ENCODE peak calls at places on chromosomes 13 and 19, in four cellular contexts. C is HL-60, M is GM12878, L is K562. Z is an unnamed sample.

GRCh38 chr19:30447276-30447870 is 75.2 kb downstream of the ZNF536 start:
- DNase-seq in C (no peak), M (no peak), L (no peak), Z (no peak)

GRCh38 chr13:40132249-40132648 is 476.8 kb downstream of the COG6 start:
- DNase-seq in L (no peak), M (no peak), C (no peak), Z (no peak)

GRCh38 chr13:29379281-29379680 is 216.2 kb downstream of the SLC7A1 start:
- DNase-seq in L (no peak), C (no peak), M (no peak), Z (no peak)

GRCh38 chr19:1453525-1454371 is 3.8 kb downstream of the APC2 start:
- DNase-seq in M (no peak), L (no peak), C (no peak), Z (no peak)

GRCh38 chr13:26837102-26837501 is 76.5 kb upstream of the GPR12 start:
- DNase-seq in M (no peak), C (no peak), L (no peak), Z (no peak)

GRCh38 chr19:46515879-46516350 is 20.2 kb upstream of the PNMA8B start:
- DNase-seq in L (peak; percentile 80), C (peak; percentile 27), M (no peak), Z (no peak)

GRCh38 chr13:114124921-114125320 is 7.5 kb downstream of the RASA3 start:
- DNase-seq in C (no peak), L (no peak), M (no peak), Z (no peak)

GRCh38 chr19:46326608-46327007 is 20.3 kb upstream of the PPP5C start:
- DNase-seq in M (no peak), L (no peak), C (no peak), Z (no peak)

GRCh38 chr13:97630725-97631124 is 196.8 kb downstream of the RAP2A start:
- DNase-seq in M (no peak), C (no peak), L (no peak), Z (no peak)

GRCh38 chr19:14441041-14441938 is 8.2 kb downstream of the PKN1 start:
- DNase-seq in M (no peak), L (no peak), C (no peak), Z (no peak)

GRCh38 chr13:21673592-21674270 is 2.9 kb downstream of the FGF9 start:
- DNase-seq in C (no peak), L (peak; percentile 35), M (no peak), Z (peak; percentile 64)

GRCh38 chr19:35155441-35155840 is 906 bp downstream of the FXYD5 start:
- DNase-seq in L (peak; percentile 48), C (no peak), M (no peak), Z (no peak)

GRCh38 chr13:23656637-23657036 is 86.4 kb downstream of the TNFRSF19 start:
- DNase-seq in M (no peak), L (no peak), C (peak; percentile 41), Z (peak; percentile 21)

GRCh38 chr13:20370815-20371421 is 138.8 kb upstream of the GJB6 start:
- DNase-seq in C (no peak), M (no peak), L (no peak), Z (no peak)

GRCh38 chr19:21850636-21851255 is 14.8 kb upstream of the ZNF43 start:
- DNase-seq in C (no peak), M (no peak), L (no peak), Z (no peak)

GRCh38 chr13:105665284-105665683 is 870.2 kb downstream of the EFNB2 start:
- DNase-seq in L (no peak), M (no peak), C (no peak), Z (no peak)

GRCh38 chr19:33610588-33610987 is 11.2 kb upstream of the CHST8 start:
- DNase-seq in M (no peak), C (no peak), L (no peak), Z (no peak)

GRCh38 chr13:60857698-60858097 is 460.7 kb downstream of the TDRD3 start:
- DNase-seq in C (no peak), M (no peak), L (no peak), Z (no peak)

GRCh38 chr19:13342672-13343071 is 163.6 kb downstream of the CACNA1A start:
- DNase-seq in C (no peak), L (no peak), M (no peak), Z (no peak)

GRCh38 chr13:26998265-26998664 is 173.3 kb downstream of the USP12 start:
- DNase-seq in C (no peak), L (no peak), M (no peak), Z (no peak)

GRCh38 chr19:45168767-45169351 is 8.1 kb upstream of the NKPD1 start:
- DNase-seq in L (peak; percentile 39), M (no peak), C (no peak), Z (no peak)

GRCh38 chr19:4373601-4374441 is 26.5 kb downstream of the SH3GL1 start:
- DNase-seq in M (no peak), C (no peak), L (no peak), Z (no peak)

GRCh38 chr19:3061214-3062161 is 807 bp downstream of the TLE5 start:
- DNase-seq in C (no peak), L (peak; percentile 85), M (no peak), Z (peak; percentile 84)

DNA sequence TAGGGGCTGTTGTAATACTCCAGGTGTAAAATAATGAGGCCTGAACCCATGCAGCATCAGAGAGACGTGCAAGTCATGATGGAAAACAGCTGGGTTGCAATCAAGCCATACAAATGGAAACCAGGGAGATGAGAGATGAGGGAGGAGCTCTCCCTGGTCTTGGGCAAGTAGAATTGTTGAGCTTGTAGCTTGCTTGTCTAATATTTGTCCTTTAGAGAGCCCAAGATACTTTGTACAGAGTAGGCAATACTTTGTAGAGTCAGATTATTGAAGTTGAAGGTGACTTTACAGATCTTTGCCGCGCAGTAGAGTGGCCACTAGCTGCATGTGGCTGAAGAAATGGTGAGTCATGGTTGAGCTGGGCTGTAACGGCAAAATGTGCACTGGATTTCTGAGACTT is 8.3 kb downstream of the ATP8A2 start:
- DNase-seq in L (peak; percentile 45), C (no peak), M (no peak), Z (no peak)
- TF ChIP-seq SPI1 in L (no peak), C (no peak), M (no peak), Z (no peak)

GRCh38 chr19:15511671-15512424 is 3.5 kb downstream of the CYP4F22 start:
- DNase-seq in L (no peak), C (no peak), M (no peak), Z (no peak)

GRCh38 chr19:15506074-15506565 is 2.2 kb upstream of the CYP4F22 start:
- DNase-seq in C (no peak), M (no peak), L (no peak), Z (no peak)

GRCh38 chr19:15502264-15502663 is 6.1 kb upstream of the CYP4F22 start:
- DNase-seq in L (no peak), C (no peak), M (no peak), Z (no peak)

GRCh38 chr19:15508035-15508710 is at the start of gene CYP4F22:
- DNase-seq in M (no peak), L (peak; percentile 67), C (no peak), Z (no peak)

GRCh38 chr19:15507068-15508034 is 974 bp upstream of the CYP4F22 start:
- DNase-seq in C (no peak), L (peak; percentile 22), M (no peak), Z (no peak)
- TF ChIP-seq SPI1 in C (no peak), L (no peak), M (no peak), Z (no peak)

DNA sequence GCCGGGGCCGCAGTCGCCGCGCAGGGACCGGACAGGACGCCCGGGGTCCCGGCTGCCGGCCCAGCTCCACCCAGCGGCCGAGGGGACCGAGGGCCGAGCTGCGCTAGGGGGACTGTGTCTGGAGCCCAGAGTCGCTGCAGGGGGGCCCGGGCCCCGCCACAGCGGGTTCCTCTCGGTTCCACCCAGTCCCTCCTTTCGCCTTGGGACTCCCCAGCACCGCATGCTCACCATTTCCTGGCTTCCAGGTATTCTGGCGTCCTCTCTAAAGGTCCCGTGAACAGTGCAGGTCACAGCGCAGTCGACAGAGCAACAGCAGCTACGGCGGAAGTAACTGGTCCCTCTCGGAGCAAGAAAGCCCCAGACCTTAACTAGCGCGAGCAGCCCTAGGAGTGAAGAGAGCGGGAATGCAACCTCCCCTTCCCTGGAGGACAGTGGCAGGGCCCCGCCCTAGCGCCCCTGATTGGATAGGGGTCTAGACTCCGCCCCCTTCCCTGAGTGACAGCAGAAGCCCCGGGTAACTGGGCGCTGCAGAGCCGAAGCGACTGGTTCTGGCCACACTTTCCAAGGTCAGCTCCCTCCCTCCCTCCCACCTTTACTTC is at the start of gene ZNF878:
- DNase-seq in L (peak; percentile 79), C (no peak), M (peak; percentile 67), Z (peak; percentile 75)
- TF ChIP-seq SPI1 in L (no peak), C (no peak), M (no peak), Z (no peak)

GRCh38 chr19:6767081-6767356 is 216 bp downstream of the SH2D3A start:
- DNase-seq in C (no peak), L (no peak), M (no peak), Z (no peak)
- TF ChIP-seq SPI1 in C (no peak), L (no peak), M (no peak), Z (no peak)

GRCh38 chr19:10550336-10550735 is 6.6 kb downstream of the ATG4D start:
- DNase-seq in C (no peak), M (no peak), L (no peak), Z (no peak)
- TF ChIP-seq SPI1 in C (no peak), M (no peak), L (no peak), Z (no peak)

GRCh38 chr19:50832666-50833065 is 708 bp downstream of the KLK15 start:
- DNase-seq in M (no peak), C (no peak), L (no peak), Z (no peak)

GRCh38 chr19:50831026-50831396 is 2.4 kb downstream of the KLK15 start:
- DNase-seq in L (no peak), C (no peak), M (no peak), Z (no peak)

GRCh38 chr19:50833802-50834167 is 411 bp upstream of the KLK15 start:
- DNase-seq in M (no peak), L (no peak), C (no peak), Z (no peak)

GRCh38 chr19:50835103-50835784 is 1.9 kb upstream of the KLK15 start:
- DNase-seq in M (no peak), C (no peak), L (no peak), Z (no peak)

GRCh38 chr19:50833117-50833801 is at the start of gene KLK15:
- DNase-seq in M (no peak), L (no peak), C (no peak), Z (no peak)
- TF ChIP-seq SPI1 in M (no peak), L (no peak), C (no peak), Z (no peak)